ENCODE peak calls at places on chromosome 10, in five cellular contexts. Q is mucosa of descending colon; T is activated CD8-positive, alpha-beta memory T cell treated with anti-CD3 and anti-CD28 coated beads, Interleukin-2, amount 50 U/mL, for 4 hours; R is M059J; H is NCI-H1694 treated with DMSO at 0.1 percent for 48 hours. N is an unnamed sample.

GRCh38 chr10:25026463-25026862 is 10.1 kb downstream of the THNSL1 start:
- DNase-seq in H (no peak), T (no peak), Q (no peak), R (peak), N (no peak)

GRCh38 chr10:60803433-60803832 is 25.2 kb downstream of the CDK1 start:
- DNase-seq in Q (no peak), H (no peak), T (no peak), R (no peak), N (no peak)

GRCh38 chr10:16832351-16833080 is 15.3 kb upstream of the RSU1 start:
- DNase-seq in H (no peak), Q (peak), T (no peak), R (peak), N (no peak)

GRCh38 chr10:21340341-21340740 is 185.1 kb downstream of the SKIDA1 start:
- DNase-seq in T (no peak), H (no peak), R (peak), Q (no peak), N (no peak)

GRCh38 chr10:122310311-122311050 is 39.4 kb downstream of the BTBD16 start:
- DNase-seq in H (no peak), R (no peak), T (no peak), Q (peak), N (no peak)

GRCh38 chr10:9222917-9223316 is 1168.4 kb downstream of the GATA3 start:
- DNase-seq in H (no peak), R (peak), T (no peak), Q (no peak), N (no peak)

GRCh38 chr10:48620719-48621118 is 15.8 kb upstream of the ARHGAP22 start:
- DNase-seq in H (no peak), T (no peak), R (no peak), Q (no peak), N (no peak)

GRCh38 chr10:90347239-90347638 is 510.6 kb downstream of the HTR7 start:
- DNase-seq in Q (no peak), H (no peak), T (no peak), R (peak), N (no peak)

GRCh38 chr10:129870042-129870757 is 93.9 kb downstream of the EBF3 start:
- DNase-seq in H (no peak), T (no peak), Q (no peak), R (no peak), N (no peak)

GRCh38 chr10:72375173-72375572 is 20.5 kb upstream of the DNAJB12 start:
- DNase-seq in H (no peak), R (no peak), Q (no peak), T (no peak), N (no peak)

GRCh38 chr10:123999956-124000615 is 93.3 kb downstream of the CHST15 start:
- DNase-seq in R (no peak), H (no peak), T (no peak), Q (no peak), N (no peak)

GRCh38 chr10:27241640-27242472 is 1.3 kb upstream of the ACBD5 start:
- DNase-seq in H (peak), Q (peak), R (peak), T (peak), N (peak)

GRCh38 chr10:62019685-62020361 is 118.3 kb downstream of the ARID5B start:
- DNase-seq in R (peak), H (no peak), T (no peak), Q (no peak), N (no peak)

GRCh38 chr10:15140640-15141039 is 27.9 kb downstream of the NMT2 start:
- DNase-seq in T (no peak), H (peak), Q (no peak), R (no peak), N (no peak)

GRCh38 chr10:16787361-16787791 is 29.8 kb downstream of the RSU1 start:
- DNase-seq in H (no peak), Q (no peak), R (no peak), T (peak), N (peak)

GRCh38 chr10:113735913-113736312 is 15.6 kb upstream of the PLEKHS1 start:
- DNase-seq in H (no peak), R (peak), Q (peak), T (no peak), N (no peak)

GRCh38 chr10:33116293-33116697 is 158.3 kb upstream of the ITGB1 start:
- DNase-seq in Q (peak), H (peak), T (peak), R (peak), N (no peak)

GRCh38 chr10:133127291-133128125 is 32.5 kb upstream of the KNDC1 start:
- DNase-seq in H (no peak), T (peak), Q (no peak), R (no peak), N (no peak)

GRCh38 chr10:4678023-4678950 is 147.7 kb upstream of the AKR1E2 start:
- DNase-seq in T (no peak), R (peak), Q (peak), H (no peak), N (no peak)

GRCh38 chr10:122170802-122171201 is 100.3 kb upstream of the BTBD16 start:
- DNase-seq in H (no peak), R (no peak), T (no peak), Q (no peak), N (no peak)

GRCh38 chr10:31782701-31783100 is 145.9 kb downstream of the ARHGAP12 start:
- DNase-seq in Q (peak), R (peak), T (no peak), H (no peak), N (no peak)

N was measured in activated T-cell treated with anti-CD3 and anti-CD28 coated beads, Interleukin-2, amount 50 U/mL, for 4 hours.